ENCODE peak calls at places on chromosomes 13 and 19, in ten cellular contexts. M, X, O, E, D, A, T, N, S and Q are unnamed samples. For H3K9me3, the result is how much of the 10 kb centered on the place peaks cover.

GRCh38 chr19:16607819-16608218 is 20.2 kb downstream of the MED26 start:
- DNase-seq in A (no peak), X (no peak), O (no peak), E (no peak), D (peak), M (no peak), T (no peak), N (peak), S (no peak), Q (no peak)

GRCh38 chr19:31121501-31121900 is 227.7 kb downstream of the TSHZ3 start:
- DNase-seq in O (no peak), S (no peak), A (no peak), D (no peak), T (no peak), M (no peak), N (no peak), E (no peak), X (no peak), Q (no peak)

GRCh38 chr19:39810424-39810823 is 23.5 kb downstream of the DYRK1B start:
- DNase-seq in D (no peak), M (no peak), S (no peak), N (no peak), E (no peak), T (no peak), O (no peak), A (no peak), X (no peak), Q (no peak)

GRCh38 chr13:114068723-114069322 is 63.6 kb downstream of the RASA3 start:
- DNase-seq in N (peak), X (peak), D (no peak), A (peak), E (no peak), O (no peak), S (no peak), T (no peak), M (peak), Q (no peak)

GRCh38 chr19:32363175-32363574 is 17.8 kb downstream of the ZNF507 start:
- DNase-seq in N (no peak), S (peak), A (no peak), D (no peak), T (no peak), M (no peak), O (no peak), X (no peak), E (no peak), Q (no peak)

GRCh38 chr13:96041326-96042092 is 11.7 kb downstream of the UGGT2 start:
- DNase-seq in M (no peak), O (no peak), X (no peak), D (no peak), S (no peak), E (no peak), T (no peak), A (no peak), N (no peak), Q (peak)

GRCh38 chr13:26784704-26785639 is 24.4 kb upstream of the GPR12 start:
- DNase-seq in X (no peak), E (peak), T (no peak), D (no peak), O (peak), M (no peak), A (peak), N (no peak), S (no peak), Q (peak)

GRCh38 chr13:85665286-85665685 is 133.9 kb downstream of the SLITRK6 start:
- DNase-seq in D (no peak), M (peak), O (no peak), A (no peak), X (no peak), E (no peak), N (no peak), S (peak), T (no peak), Q (no peak)

GRCh38 chr13:50679321-50679720 is 164.2 kb downstream of the DLEU7 start:
- DNase-seq in E (no peak), A (no peak), T (no peak), M (peak), N (no peak), D (no peak), X (no peak), O (no peak), S (no peak), Q (no peak)

GRCh38 chr13:48291730-48292129 is 11.8 kb upstream of the RB1 start:
- DNase-seq in E (no peak), M (no peak), D (no peak), S (peak), A (no peak), T (no peak), X (no peak), N (no peak), O (no peak), Q (no peak)

GRCh38 chr19:39327990-39328705 is 7.5 kb upstream of the LRFN1 start:
- DNase-seq in N (peak), S (peak), X (peak), D (peak), M (peak), A (peak), T (peak), O (peak), E (peak), Q (peak)

GRCh38 chr13:105774739-105775460 is 760.6 kb downstream of the EFNB2 start:
- DNase-seq in N (no peak), A (no peak), T (no peak), S (peak), O (no peak), X (no peak), M (peak), E (peak), D (no peak), Q (peak)

GRCh38 chr13:44694842-44695241 is 118.7 kb upstream of the TSC22D1 start:
- DNase-seq in M (no peak), X (no peak), T (no peak), E (no peak), A (peak), S (no peak), D (no peak), O (no peak), N (peak), Q (no peak)

GRCh38 chr13:97191615-97192014 is 30.5 kb upstream of the MBNL2 start:
- DNase-seq in S (no peak), X (no peak), N (no peak), E (no peak), D (no peak), T (no peak), A (no peak), O (no peak), M (no peak), Q (no peak)

GRCh38 chr13:33904431-33904830 is 86.5 kb downstream of the RFC3 start:
- DNase-seq in S (no peak), N (no peak), M (no peak), O (no peak), A (no peak), D (no peak), T (no peak), X (no peak), E (no peak), Q (no peak)

GRCh38 chr19:6536138-6536671 is 5.4 kb downstream of the TNFSF9 start:
- DNase-seq in D (peak), O (peak), N (peak), T (peak), S (peak), M (peak), E (peak), X (peak), A (no peak), Q (peak)

GRCh38 chr19:38394488-38394887 is 6.0 kb downstream of the SPRED3 start:
- DNase-seq in T (no peak), X (no peak), E (peak), D (no peak), N (no peak), M (no peak), A (no peak), S (peak), O (peak), Q (peak)

GRCh38 chr19:12364391-12365093 is 941 bp downstream of the ZNF442 start:
- DNase-seq in A (peak), O (no peak), X (peak), N (peak), E (peak), S (peak), T (peak), D (peak), M (peak), Q (no peak)

GRCh38 chr19:12783226-12783848 is 7.9 kb upstream of the JUNB start:
- DNase-seq in X (peak), N (no peak), A (no peak), E (no peak), M (no peak), D (no peak), T (no peak), S (no peak), O (no peak), Q (peak)

GRCh38 chr13:83796364-83796763 is 85.9 kb downstream of the SLITRK1 start:
- DNase-seq in O (no peak), T (no peak), N (no peak), M (no peak), X (peak), E (no peak), A (no peak), D (no peak), S (no peak), Q (no peak)

GRCh38 chr19:20558571-20558970 is 7.0 kb downstream of the ZNF737 start:
- DNase-seq in T (no peak), A (no peak), N (no peak), E (no peak), D (no peak), X (no peak), O (no peak), M (no peak), S (no peak), Q (no peak)
- H3K9me3 ChIP-seq in T (under half), A (under half), N (half or more), E (under half), D (under half), X (under half), O (under half), M (under half), S (half or more), Q (half or more)

DNA sequence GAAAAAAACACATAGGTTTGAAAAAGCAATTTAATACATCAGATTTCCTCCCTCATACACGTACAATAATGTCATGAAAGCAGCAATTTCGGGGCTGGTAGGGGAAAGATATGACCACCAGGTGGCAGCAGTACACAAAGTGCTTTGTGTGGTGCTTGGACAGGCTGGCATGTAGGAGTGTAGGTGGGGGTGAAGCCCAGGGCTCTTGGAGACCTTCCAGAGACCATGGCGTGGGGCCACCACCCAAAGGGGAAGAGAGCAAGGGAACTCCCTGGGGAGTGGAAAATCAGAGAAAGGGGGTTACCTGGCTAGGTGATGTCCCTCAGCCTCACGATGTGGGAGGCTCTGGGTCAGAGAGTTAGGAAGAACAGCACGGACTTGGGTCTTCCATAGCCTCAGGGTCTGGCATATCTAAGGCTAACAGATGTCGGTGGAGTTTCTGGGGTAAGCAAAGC is 11.8 kb upstream of the CCNA1 start:
- DNase-seq in T (peak), A (peak), N (no peak), M (peak), X (peak), O (peak), D (peak), S (peak), E (peak), Q (peak)
- TF ChIP-seq CTCF in T (peak), A (peak), N (peak), M (peak), X (peak), O (peak), D (peak), S (peak), E (peak), Q (peak)

DNA sequence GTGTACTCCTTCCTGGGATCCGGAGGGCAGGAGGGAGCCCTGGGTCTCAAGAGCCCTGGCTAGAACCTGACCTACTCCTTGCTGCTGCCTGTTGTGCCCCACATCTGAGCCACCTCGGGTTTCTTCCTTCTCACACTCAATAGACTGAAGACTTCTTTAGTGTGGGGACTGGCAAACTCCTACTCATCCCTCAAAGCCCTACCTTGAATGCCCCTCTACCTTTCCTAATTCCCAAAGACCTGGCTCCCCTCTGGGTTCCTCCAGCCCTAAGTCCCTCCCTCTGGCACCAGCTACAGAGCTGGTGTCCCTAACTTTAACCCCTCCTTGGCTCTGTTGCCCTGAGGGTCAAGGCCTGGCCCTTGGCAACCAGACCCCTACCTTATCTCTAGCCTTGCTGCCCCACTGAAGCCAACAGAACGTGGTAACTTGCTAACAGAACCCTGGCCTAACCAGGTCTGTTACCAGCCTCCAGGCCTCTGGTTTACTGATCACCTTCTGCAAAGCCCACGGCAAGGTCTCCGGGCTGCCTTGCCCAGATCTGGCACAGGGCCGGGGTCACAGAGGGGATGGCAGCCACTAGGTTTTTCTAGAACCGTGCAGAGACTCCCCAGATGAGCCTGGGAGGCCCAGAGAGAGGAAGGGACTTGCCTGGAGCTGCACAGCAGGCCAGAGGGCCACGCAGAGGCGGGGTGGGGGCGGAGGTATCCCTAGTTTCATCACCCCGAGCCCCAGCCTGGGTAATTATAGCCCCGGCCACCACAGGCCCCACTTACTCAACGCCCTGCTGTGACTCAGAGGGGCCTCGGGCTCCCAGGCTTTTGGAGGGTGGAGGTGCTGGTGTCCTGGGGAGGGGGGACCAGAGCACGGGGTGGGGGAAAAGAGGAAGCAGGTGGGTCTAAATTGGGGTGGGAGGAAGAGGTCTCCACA is 15.3 kb downstream of the ZBTB7A start:
- DNase-seq in E (no peak), S (peak), A (no peak), D (no peak), M (peak), X (peak), T (peak), O (no peak), N (peak), Q (no peak)
- H3K27ac ChIP-seq in E (no peak), S (peak), A (no peak), D (no peak), M (peak), X (peak), T (peak), O (no peak), N (peak), Q (no peak)

DNA sequence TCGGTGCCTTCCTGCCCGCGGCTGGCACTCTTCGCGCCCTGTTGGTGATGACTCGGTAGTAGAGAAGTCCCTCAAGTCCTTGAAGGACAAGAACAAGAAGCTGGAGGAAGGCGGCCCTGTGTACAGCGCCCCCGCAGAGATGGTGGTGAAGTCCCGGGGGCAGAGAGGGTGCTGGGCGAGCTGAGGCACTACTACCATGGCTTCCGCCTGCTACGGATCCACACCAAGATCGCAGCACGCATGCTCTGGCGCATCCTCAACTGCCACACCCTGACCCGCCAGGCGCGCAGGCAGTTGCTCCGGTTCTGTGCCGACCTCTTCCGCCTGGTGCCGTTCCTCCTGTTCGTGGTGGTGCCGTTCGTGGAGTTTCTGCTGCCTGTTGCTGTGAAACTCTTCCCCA is 11.1 kb downstream of the ZSCAN1 start:
- DNase-seq in A (no peak), S (no peak), E (no peak), D (no peak), O (no peak), M (no peak), N (no peak), X (no peak), T (no peak), Q (no peak)
- H3K9me3 ChIP-seq in A (under half), S (under half), E (under half), D (under half), O (half or more), M (under half), N (under half), X (under half), T (under half), Q (under half)